ENCODE peak calls at places on chromosomes 6 and 20, in five cellular contexts. H is dorsolateral prefrontal cortex, J is neural progenitor cell, X is NCI-H1436, M is K562. G is an unnamed sample.

GRCh38 chr20:48722002-48722731 is 105.6 kb downstream of the PREX1 start:
- DNase-seq in H (no peak), J (no peak), X (no peak), M (no peak), G (no peak)

GRCh38 chr6:136737343-136738177 is 54.7 kb downstream of the MAP3K5 start:
- DNase-seq in H (no peak), J (no peak), X (no peak), M (peak), G (no peak)

GRCh38 chr6:118542184-118542952 is 5.7 kb upstream of the PLN start:
- DNase-seq in H (no peak), J (no peak), X (no peak), M (no peak), G (no peak)

GRCh38 chr20:38343107-38343797 is 3.0 kb upstream of the LBP start:
- DNase-seq in H (no peak), J (no peak), X (no peak), M (peak), G (no peak)

GRCh38 chr20:44979090-44979621 is 12.8 kb downstream of the STK4 start:
- DNase-seq in H (no peak), J (no peak), X (no peak), M (no peak), G (no peak)

GRCh38 chr6:46174904-46175303 is 4.1 kb upstream of the ENPP5 start:
- DNase-seq in H (no peak), J (no peak), X (no peak), M (no peak), G (no peak)

GRCh38 chr6:101226677-101227135 is 166.8 kb upstream of the GRIK2 start:
- DNase-seq in H (no peak), J (peak), X (no peak), M (no peak), G (peak)

GRCh38 chr6:43268782-43269272 is 25.5 kb downstream of the TTBK1 start:
- DNase-seq in H (no peak), J (no peak), X (no peak), M (no peak), G (no peak)

GRCh38 chr20:57772349-57772964 is 62.6 kb upstream of the PMEPA1 start:
- DNase-seq in H (no peak), J (peak), X (no peak), M (peak), G (no peak)

GRCh38 chr20:51366155-51366886 is 176.2 kb downstream of the NFATC2 start:
- DNase-seq in H (no peak), J (no peak), X (no peak), M (no peak), G (no peak)

GRCh38 chr20:22807646-22808045 is 223.3 kb upstream of the FOXA2 start:
- DNase-seq in H (no peak), J (no peak), X (no peak), M (no peak), G (no peak)

GRCh38 chr6:33124525-33124901 is 48.7 kb downstream of the HLA-DPB1 start:
- DNase-seq in H (no peak), J (no peak), X (no peak), M (no peak), G (no peak)

GRCh38 chr6:56382416-56382940 is 135.1 kb upstream of the COL21A1 start:
- DNase-seq in H (no peak), J (no peak), X (no peak), M (no peak), G (no peak)

GRCh38 chr20:6707231-6707870 is 60.1 kb upstream of the BMP2 start:
- DNase-seq in H (no peak), J (no peak), X (no peak), M (no peak), G (no peak)

GRCh38 chr6:72623808-72624207 is 1.9 kb downstream of the KCNQ5 start:
- DNase-seq in H (no peak), J (no peak), X (no peak), M (no peak), G (no peak)

GRCh38 chr6:147043994-147044477 is 160.2 kb upstream of the STXBP5 start:
- DNase-seq in H (no peak), J (no peak), X (no peak), M (no peak), G (no peak)

GRCh38 chr6:215335-216034 is 76.8 kb upstream of the DUSP22 start:
- DNase-seq in H (no peak), J (no peak), X (no peak), M (no peak), G (no peak)

GRCh38 chr20:61983965-61984364 is 81.7 kb downstream of the TAF4 start:
- DNase-seq in H (no peak), J (no peak), X (no peak), M (no peak), G (no peak)

GRCh38 chr6:44527961-44528644 is 140.6 kb downstream of the CDC5L start:
- DNase-seq in H (no peak), J (no peak), X (no peak), M (no peak), G (no peak)

GRCh38 chr6:81023007-81023582 is 729.4 kb downstream of the TENT5A start:
- DNase-seq in H (no peak), J (peak), X (no peak), M (no peak), G (no peak)

GRCh38 chr20:37741560-37741959 is 47.7 kb downstream of the CTNNBL1 start:
- DNase-seq in H (no peak), J (no peak), X (no peak), M (no peak), G (no peak)

GRCh38 chr6:21898107-21898796 is 304.7 kb downstream of the SOX4 start:
- DNase-seq in H (no peak), J (no peak), X (no peak), M (no peak), G (no peak)

G was measured in NCI-H2107.